ENCODE peak calls at places on chromosomes 5 and 9, in ten cellular contexts. N is right lobe of liver, K is astrocyte of the cerebellum, W is testis, C is BJ, S is neural progenitor cell, U is sigmoid colon, O is fibroblast of pulmonary artery, F is fibroblast of the aortic adventitia, G is heart left ventricle. H is an unnamed sample.

GRCh38 chr5:6611561-6612256 is 21.1 kb downstream of the NSUN2 start:
- DNase-seq in N (no peak), K (no peak), W (no peak), C (no peak), S (no peak), U (no peak), O (no peak), F (no peak), G (no peak), H (no peak)

GRCh38 chr5:134982230-134982629 is 14.5 kb downstream of the CATSPER3 start:
- DNase-seq in N (no peak), K (no peak), W (no peak), C (no peak), S (no peak), U (no peak), O (no peak), F (peak; percentile 8), G (no peak), H (no peak)

GRCh38 chr9:11141357-11141756 is 528.6 kb upstream of the PTPRD start:
- DNase-seq in N (no peak), K (no peak), W (no peak), C (no peak), S (no peak), U (no peak), O (no peak), F (no peak), G (no peak), H (no peak)

GRCh38 chr9:81720450-81721086 is 31.2 kb upstream of the TLE1 start:
- DNase-seq in N (no peak), K (no peak), W (no peak), C (no peak), S (no peak), U (no peak), O (no peak), F (no peak), G (no peak), H (no peak)

GRCh38 chr5:12354686-12355085 is 450.4 kb upstream of the CTNND2 start:
- DNase-seq in N (no peak), K (no peak), W (no peak), C (no peak), S (peak; percentile 2), U (no peak), O (no peak), F (no peak), G (no peak), H (no peak)

GRCh38 chr5:82347213-82347947 is 69.2 kb upstream of the RPS23 start:
- DNase-seq in N (no peak), K (peak; percentile 95), W (peak; percentile 36), C (peak; percentile 81), S (no peak), U (no peak), O (peak; percentile 60), F (peak; percentile 81), G (no peak), H (no peak)

GRCh38 chr9:117936185-117936758 is 232.1 kb downstream of the TLR4 start:
- DNase-seq in N (no peak), K (no peak), W (no peak), C (no peak), S (no peak), U (no peak), O (no peak), F (no peak), G (no peak), H (no peak)

GRCh38 chr5:30874234-30875034 is 319.1 kb upstream of the CDH6 start:
- DNase-seq in N (no peak), K (no peak), W (no peak), C (no peak), S (no peak), U (no peak), O (no peak), F (peak; percentile 14), G (no peak), H (no peak)

GRCh38 chr9:131728961-131729360 is 10.9 kb downstream of the RAPGEF1 start:
- DNase-seq in N (no peak), K (no peak), W (no peak), C (no peak), S (no peak), U (no peak), O (no peak), F (no peak), G (no peak), H (no peak)

GRCh38 chr5:116497648-116498047 is 77.0 kb downstream of the SEMA6A start:
- DNase-seq in N (no peak), K (no peak), W (no peak), C (no peak), S (no peak), U (no peak), O (no peak), F (no peak), G (no peak), H (no peak)
- TF ChIP-seq CTCF in N (no peak), K (no peak), W (no peak), C (no peak), S (no peak), U (no peak), O (no peak), F (no peak), G (no peak), H (no peak)

DNA sequence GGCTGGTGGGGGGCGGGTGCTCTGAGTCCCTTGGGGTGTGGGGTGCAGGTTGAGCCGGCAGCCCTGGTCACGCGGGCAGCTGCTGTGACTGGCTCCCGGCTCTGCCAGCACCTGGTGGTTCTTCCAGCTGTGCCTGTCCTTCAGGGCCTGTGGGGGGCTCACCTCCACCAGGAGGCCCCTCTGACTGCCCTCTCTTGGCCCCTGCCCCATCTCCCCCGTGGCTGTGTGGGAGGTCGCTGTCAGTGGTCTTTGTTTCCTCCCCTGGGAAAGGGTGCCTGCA is 3.3 kb downstream of the RXRA start:
- DNase-seq in N (peak; percentile 69), K (no peak), W (no peak), C (no peak), S (no peak), U (no peak), O (no peak), F (no peak), G (no peak), H (no peak)
- H3K4me3 ChIP-seq in N (peak overlapping the region; percentile 90), K (no peak overlapping the region), W (no peak overlapping the region), C (peak overlapping the region; percentile 20), S (no peak overlapping the region), U (peak overlapping the region; percentile 83), O (peak overlapping the region; percentile 67), F (peak overlapping the region; percentile 75), G (peak overlapping the region; percentile 75), H (peak overlapping the region; percentile 85)

DNA sequence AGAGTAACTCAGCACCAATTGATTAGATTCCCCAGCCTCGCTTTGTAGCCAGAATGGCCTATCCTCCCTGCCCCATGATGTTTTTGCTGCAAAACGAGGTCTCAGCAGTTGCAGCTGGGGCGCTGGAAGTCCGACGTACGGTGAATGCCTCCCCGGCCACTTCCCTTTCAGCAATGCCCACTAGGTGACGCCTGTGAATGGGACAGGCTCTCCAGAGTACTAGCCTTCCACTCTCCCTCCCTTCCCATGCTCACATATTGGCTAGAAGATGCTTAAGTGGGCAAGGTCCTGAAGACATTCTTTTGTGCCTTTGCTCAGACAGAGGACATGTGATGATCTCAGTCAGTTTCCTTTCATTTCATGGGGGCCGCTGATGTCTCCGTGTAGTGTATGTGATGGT is 50.8 kb downstream of the DMRT2 start:
- DNase-seq in N (peak; percentile 68), K (no peak), W (peak; percentile 63), C (no peak), S (no peak), U (no peak), O (peak; percentile 49), F (peak; percentile 34), G (peak; percentile 32), H (no peak)
- TF ChIP-seq CTCF in N (peak; percentile 84), K (peak; percentile 50), W (peak; percentile 29), C (peak; percentile 82), S (no peak), U (no peak), O (peak; percentile 64), F (peak; percentile 72), G (peak; percentile 47), H (peak; percentile 70)

GRCh38 chr5:173554989-173555705 is 61.3 kb downstream of the BOD1 start:
- DNase-seq in N (no peak), K (no peak), W (no peak), C (no peak), S (peak; percentile 43), U (peak; percentile 62), O (no peak), F (no peak), G (no peak), H (no peak)
- H3K4me3 ChIP-seq in N (no peak overlapping the region), K (peak overlapping the region; percentile 18), W (no peak overlapping the region), C (no peak overlapping the region), S (no peak overlapping the region), U (no peak overlapping the region), O (no peak overlapping the region), F (no peak overlapping the region), G (no peak overlapping the region), H (no peak overlapping the region)

H was measured in epithelial cell of proximal tubule.